ENCODE peak calls at places on chromosomes 2 and 18, in five cellular contexts. S is effector memory CD4-positive, alpha-beta T cell; O is endodermal cell; L is IMR-90; K is HCT116. Z is an unnamed sample.

GRCh38 chr18:12154356-12154755 is 60.7 kb downstream of the ANKRD62 start:
- DNase-seq in S (no peak), O (no peak), L (no peak), K (no peak), Z (no peak)

GRCh38 chr2:156901373-156902031 is 356.0 kb upstream of the GALNT5 start:
- DNase-seq in S (no peak), O (no peak), L (peak; percentile 67), K (no peak), Z (no peak)

GRCh38 chr2:235699576-235699975 is 205.7 kb downstream of the AGAP1 start:
- DNase-seq in S (no peak), O (no peak), L (no peak), K (no peak), Z (no peak)

GRCh38 chr2:145116834-145117233 is 596.9 kb upstream of the ZEB2 start:
- DNase-seq in S (no peak), O (no peak), L (peak; percentile 4), K (no peak), Z (no peak)

GRCh38 chr2:224369028-224369632 is 32.8 kb downstream of the FAM124B start:
- DNase-seq in S (no peak), O (peak; percentile 53), L (peak; percentile 49), K (peak; percentile 37), Z (no peak)

GRCh38 chr2:82342351-82342750 is 2037.8 kb upstream of the LRRTM1 start:
- DNase-seq in S (no peak), O (no peak), L (no peak), K (no peak), Z (no peak)

GRCh38 chr2:143489135-143489534 is 359.9 kb downstream of the ARHGAP15 start:
- DNase-seq in S (no peak), O (no peak), L (peak; percentile 93), K (no peak), Z (no peak)

GRCh38 chr18:74468547-74469014 is 11.5 kb upstream of the DIPK1C start:
- DNase-seq in S (no peak), O (no peak), L (no peak), K (no peak), Z (no peak)

GRCh38 chr18:415047-415446 is 85.5 kb downstream of the COLEC12 start:
- DNase-seq in S (no peak), O (no peak), L (no peak), K (no peak), Z (no peak)

GRCh38 chr2:96890726-96891385 is 21.0 kb upstream of the SEMA4C start:
- DNase-seq in S (no peak), O (no peak), L (peak; percentile 43), K (no peak), Z (no peak)

GRCh38 chr2:200901459-200902072 is 12.4 kb downstream of the NIF3L1 start:
- DNase-seq in S (peak; percentile 47), O (peak; percentile 90), L (peak; percentile 90), K (peak; percentile 87), Z (peak; percentile 66)

GRCh38 chr2:232229296-232229916 is 149.1 kb upstream of the ALPP start:
- DNase-seq in S (no peak), O (peak; percentile 49), L (peak; percentile 40), K (no peak), Z (no peak)

GRCh38 chr2:167944825-167945659 is 302.4 kb downstream of the STK39 start:
- DNase-seq in S (no peak), O (no peak), L (peak; percentile 47), K (no peak), Z (no peak)

GRCh38 chr2:179410552-179411356 is 146.1 kb upstream of the SESTD1 start:
- DNase-seq in S (no peak), O (peak; percentile 75), L (peak; percentile 65), K (peak; percentile 60), Z (no peak)

GRCh38 chr2:105919826-105920225 is 175.1 kb downstream of the NCK2 start:
- DNase-seq in S (peak; percentile 28), O (peak; percentile 80), L (peak; percentile 62), K (peak; percentile 62), Z (no peak)

GRCh38 chr18:45423664-45424063 is 191.6 kb upstream of the SLC14A2 start:
- DNase-seq in S (no peak), O (no peak), L (no peak), K (no peak), Z (no peak)

GRCh38 chr2:128362889-128363228 is 44.2 kb upstream of the HS6ST1 start:
- DNase-seq in S (no peak), O (peak; percentile 94), L (peak; percentile 79), K (no peak), Z (no peak)

GRCh38 chr2:235480614-235481013 is 13.2 kb upstream of the AGAP1 start:
- DNase-seq in S (no peak), O (no peak), L (no peak), K (no peak), Z (no peak)

GRCh38 chr2:29235411-29235810 is 120.2 kb downstream of the CLIP4 start:
- DNase-seq in S (no peak), O (no peak), L (no peak), K (no peak), Z (no peak)

GRCh38 chr2:767440-767839 is 90.2 kb upstream of the TMEM18 start:
- DNase-seq in S (no peak), O (no peak), L (no peak), K (no peak), Z (no peak)

GRCh38 chr2:217356795-217357194 is 496.9 kb upstream of the TNP1 start:
- DNase-seq in S (no peak), O (no peak), L (no peak), K (no peak), Z (no peak)

GRCh38 chr2:133266075-133266925 is 302.0 kb downstream of the NCKAP5 start:
- DNase-seq in S (no peak), O (peak; percentile 91), L (no peak), K (no peak), Z (peak; percentile 47)

GRCh38 chr2:227822416-227823003 is 8.9 kb downstream of the CCL20 start:
- DNase-seq in S (no peak), O (no peak), L (no peak), K (no peak), Z (no peak)

GRCh38 chr2:71941731-71942575 is 205.7 kb downstream of the CYP26B1 start:
- DNase-seq in S (no peak), O (peak; percentile 23), L (no peak), K (no peak), Z (no peak)

GRCh38 chr2:167144179-167144898 is 256.1 kb downstream of the XIRP2 start:
- DNase-seq in S (no peak), O (no peak), L (peak; percentile 71), K (no peak), Z (no peak)

GRCh38 chr2:28172114-28172898 is 220.4 kb upstream of the FOSL2 start:
- DNase-seq in S (no peak), O (no peak), L (peak; percentile 57), K (no peak), Z (no peak)

GRCh38 chr2:189557373-189557772 is 23.2 kb downstream of the SLC40A1 start:
- DNase-seq in S (no peak), O (no peak), L (peak; percentile 11), K (no peak), Z (no peak)

GRCh38 chr2:18991177-18992168 is 366.9 kb downstream of the OSR1 start:
- DNase-seq in S (no peak), O (no peak), L (peak; percentile 78), K (no peak), Z (no peak)

GRCh38 chr18:33584845-33585775 is 7.1 kb downstream of the ASXL3 start:
- DNase-seq in S (no peak), O (peak; percentile 70), L (no peak), K (no peak), Z (no peak)

GRCh38 chr2:1140389-1141003 is 189.8 kb downstream of the SNTG2 start:
- DNase-seq in S (no peak), O (peak; percentile 94), L (no peak), K (no peak), Z (no peak)

GRCh38 chr2:112967023-112967422 is 10.8 kb upstream of the IL36G start:
- DNase-seq in S (no peak), O (no peak), L (no peak), K (no peak), Z (no peak)

GRCh38 chr2:109294523-109294922 is 165.5 kb downstream of the SH3RF3 start:
- DNase-seq in S (no peak), O (no peak), L (no peak), K (no peak), Z (no peak)

GRCh38 chr2:240764605-240765004 is 55.4 kb downstream of the KIF1A start:
- DNase-seq in S (no peak), O (no peak), L (no peak), K (no peak), Z (no peak)

GRCh38 chr2:127647242-127648190 is 1.6 kb downstream of the GPR17 start:
- DNase-seq in S (no peak), O (no peak), L (peak; percentile 25), K (no peak), Z (no peak)

GRCh38 chr2:46520108-46520507 is 40.7 kb downstream of the TMEM247 start:
- DNase-seq in S (no peak), O (no peak), L (no peak), K (no peak), Z (no peak)

GRCh38 chr2:169715379-169716228 is 18.0 kb upstream of the KLHL23 start:
- DNase-seq in S (no peak), O (peak; percentile 38), L (peak; percentile 41), K (no peak), Z (no peak)

GRCh38 chr2:39492095-39492590 is 55.1 kb upstream of the MAP4K3 start:
- DNase-seq in S (no peak), O (no peak), L (peak; percentile 98), K (no peak), Z (no peak)

GRCh38 chr2:218508299-218508698 is 59.9 kb downstream of the USP37 start:
- DNase-seq in S (no peak), O (no peak), L (no peak), K (no peak), Z (no peak)

GRCh38 chr18:38951633-38952032 is 1386.0 kb upstream of the CELF4 start:
- DNase-seq in S (no peak), O (no peak), L (no peak), K (no peak), Z (no peak)
- H3K4me1 ChIP-seq in S (no peaks in the 10 kb centered on the region), O (peaks cover 4% of the 10 kb centered on the region), L (no peaks in the 10 kb centered on the region), K (no peaks in the 10 kb centered on the region), Z (no peaks in the 10 kb centered on the region)

DNA sequence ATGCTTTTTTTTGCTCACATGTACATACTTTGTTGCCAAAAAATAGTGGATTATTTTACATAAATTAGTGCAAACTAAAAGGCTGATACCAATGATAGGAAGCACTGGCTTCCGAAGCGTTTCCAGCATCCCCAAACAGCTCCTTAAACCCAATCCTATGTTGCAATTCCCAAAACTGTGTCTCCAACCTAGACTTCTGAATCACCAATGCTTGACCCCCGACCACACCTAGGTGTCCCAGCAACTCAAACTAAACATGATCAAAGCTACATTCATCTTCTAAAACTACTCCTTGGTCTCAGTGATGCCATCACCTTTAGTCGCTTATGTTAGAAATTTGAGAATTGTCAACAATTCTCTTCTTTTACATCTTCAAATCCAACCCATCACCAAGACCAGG is 13.4 kb downstream of the ATP8B1 start:
- DNase-seq in S (no peak), O (no peak), L (no peak), K (no peak), Z (no peak)
- H3K4me1 ChIP-seq in S (no peaks in the 10 kb centered on the region), O (no peaks in the 10 kb centered on the region), L (peaks cover 31% of the 10 kb centered on the region), K (peaks cover 34% of the 10 kb centered on the region), Z (peaks cover 22% of the 10 kb centered on the region)

GRCh38 chr18:76708036-76708726 is 114.2 kb upstream of the ZNF236 start:
- DNase-seq in S (no peak), O (no peak), L (no peak), K (no peak), Z (no peak)
- H3K4me1 ChIP-seq in S (peaks cover 3% of the 10 kb centered on the region), O (no peaks in the 10 kb centered on the region), L (no peaks in the 10 kb centered on the region), K (no peaks in the 10 kb centered on the region), Z (no peaks in the 10 kb centered on the region)

GRCh38 chr2:54983345-54984235 is 66.7 kb downstream of the RTN4 start:
- DNase-seq in S (no peak), O (no peak), L (no peak), K (peak; percentile 4), Z (no peak)
- H3K4me1 ChIP-seq in S (no peaks in the 10 kb centered on the region), O (no peaks in the 10 kb centered on the region), L (peaks cover 14% of the 10 kb centered on the region), K (peaks cover 7% of the 10 kb centered on the region), Z (peaks cover 74% of the 10 kb centered on the region)